ENCODE peak calls at places on chromosomes 12 and 14, in ten cellular contexts. K is body of pancreas, Y is right cardiac atrium, E is ascending aorta, B is choroid plexus epithelial cell, W is fibroblast of pulmonary artery, N is hepatocyte, X is AG10803, G is neural progenitor cell, D is skeletal muscle cell. L is an unnamed sample.

GRCh38 chr14:55730602-55731001 is 150.6 kb downstream of the KTN1 start:
- DNase-seq in N (no peak), G (no peak), B (no peak), E (no peak), K (no peak), W (peak), Y (no peak), D (no peak), X (peak), L (no peak)

GRCh38 chr14:105281354-105282097 is 19.3 kb downstream of the BRF1 start:
- DNase-seq in Y (no peak), B (peak), W (peak), N (peak), X (peak), G (peak), K (peak), E (no peak), D (peak), L (peak)

GRCh38 chr12:2692156-2692555 is 102.6 kb upstream of the FKBP4 start:
- DNase-seq in E (no peak), Y (no peak), X (no peak), W (no peak), D (no peak), G (no peak), K (no peak), B (no peak), N (no peak), L (no peak)

GRCh38 chr12:51837286-51837685 is 11.2 kb downstream of the FIGNL2 start:
- DNase-seq in G (peak), N (no peak), B (no peak), K (no peak), Y (no peak), D (no peak), X (no peak), W (no peak), E (no peak), L (no peak)

GRCh38 chr12:88854260-88854659 is 274.0 kb upstream of the KITLG start:
- DNase-seq in Y (no peak), N (peak), B (peak), X (peak), D (peak), W (peak), G (no peak), E (no peak), K (no peak), L (no peak)

GRCh38 chr12:123200414-123200813 is 32.5 kb downstream of the MPHOSPH9 start:
- DNase-seq in W (no peak), D (no peak), G (no peak), E (no peak), B (no peak), Y (no peak), K (no peak), X (no peak), N (no peak), L (no peak)

GRCh38 chr14:33657478-33657877 is 293.4 kb downstream of the EGLN3 start:
- DNase-seq in E (no peak), D (no peak), G (no peak), K (no peak), W (peak), Y (no peak), X (no peak), N (no peak), B (peak), L (peak)

GRCh38 chr12:116644806-116645205 is 85.6 kb downstream of the MAP1LC3B2 start:
- DNase-seq in E (no peak), K (no peak), G (no peak), X (no peak), Y (no peak), D (no peak), N (no peak), W (no peak), B (no peak), L (no peak)

GRCh38 chr12:19130224-19131019 is 889 bp downstream of the PLEKHA5 start:
- DNase-seq in W (no peak), Y (peak), K (peak), X (peak), N (peak), D (no peak), G (peak), E (no peak), B (peak), L (peak)

GRCh38 chr12:104768033-104768432 is 190.1 kb downstream of the SLC41A2 start:
- DNase-seq in D (no peak), W (no peak), E (no peak), G (no peak), X (no peak), N (no peak), Y (no peak), B (no peak), K (no peak), L (no peak)

GRCh38 chr14:98931911-98932310 is 340.1 kb downstream of the BCL11B start:
- DNase-seq in Y (no peak), W (no peak), E (no peak), X (no peak), K (peak), B (no peak), G (no peak), D (no peak), N (no peak), L (no peak)

GRCh38 chr14:53879747-53880146 is 76.9 kb downstream of the BMP4 start:
- DNase-seq in D (no peak), B (no peak), K (no peak), E (no peak), X (no peak), N (no peak), W (no peak), Y (no peak), G (no peak), L (peak)

GRCh38 chr12:99386907-99387306 is 260.6 kb upstream of the GARIN6 start:
- DNase-seq in Y (no peak), W (peak), K (no peak), N (peak), D (no peak), E (no peak), X (peak), G (peak), B (peak), L (no peak)

GRCh38 chr14:105249175-105250007 is 1.1 kb downstream of the BTBD6 start:
- DNase-seq in D (no peak), N (no peak), G (peak), W (peak), B (peak), E (no peak), X (peak), Y (peak), K (no peak), L (peak)

GRCh38 chr14:67934851-67935250 is 115.3 kb downstream of the RAD51B start:
- DNase-seq in E (no peak), G (no peak), D (no peak), W (no peak), X (no peak), B (no peak), Y (no peak), N (no peak), K (no peak), L (no peak)

GRCh38 chr14:68794856-68795601 is 2.2 kb upstream of the ZFP36L1 start:
- DNase-seq in Y (peak), G (peak), W (peak), K (peak), X (peak), E (no peak), B (peak), D (peak), N (peak), L (peak)

GRCh38 chr12:50923361-50924130 is 28.8 kb upstream of the HIGD1C start:
- DNase-seq in E (no peak), X (peak), D (no peak), N (no peak), G (no peak), K (no peak), B (peak), Y (no peak), W (no peak), L (peak)

GRCh38 chr12:14656846-14657245 is 39.6 kb downstream of the GUCY2C start:
- DNase-seq in D (no peak), N (no peak), W (no peak), X (no peak), Y (no peak), E (no peak), B (no peak), K (no peak), G (peak), L (no peak)

GRCh38 chr12:42296503-42297109 is 29.3 kb downstream of the ZCRB1 start:
- DNase-seq in D (no peak), G (peak), Y (no peak), N (no peak), W (peak), K (no peak), B (peak), E (no peak), X (no peak), L (no peak)

GRCh38 chr14:101595887-101596721 is 34.8 kb downstream of the DIO3 start:
- DNase-seq in N (no peak), B (no peak), X (no peak), E (no peak), G (no peak), Y (peak), W (no peak), D (no peak), K (no peak), L (no peak)

GRCh38 chr12:101839324-101840283 is 8.8 kb upstream of the GNPTAB start:
- DNase-seq in K (peak), B (peak), E (no peak), Y (peak), X (peak), G (peak), W (peak), D (no peak), N (peak), L (peak)

GRCh38 chr14:94021416-94022157 is 4.6 kb upstream of the OTUB2 start:
- DNase-seq in X (no peak), E (no peak), N (no peak), D (no peak), K (no peak), G (no peak), W (no peak), Y (no peak), B (peak), L (no peak)

GRCh38 chr12:53561590-53561953 is 54.3 kb upstream of the NPFF start:
- DNase-seq in B (peak), E (no peak), D (peak), X (peak), W (peak), K (no peak), N (peak), G (no peak), Y (no peak), L (peak)

GRCh38 chr12:122856999-122857671 is 21.9 kb downstream of the HIP1R start:
- DNase-seq in G (no peak), D (no peak), N (peak), W (peak), B (no peak), X (no peak), K (no peak), Y (no peak), E (no peak), L (no peak)

GRCh38 chr14:93033983-93034670 is 81.6 kb downstream of the ITPK1 start:
- DNase-seq in N (no peak), X (no peak), D (no peak), E (no peak), G (peak), W (no peak), K (no peak), B (no peak), Y (peak), L (no peak)

GRCh38 chr12:58916891-58917570 is 3.3 kb downstream of the LRIG3 start:
- DNase-seq in B (peak), G (peak), E (no peak), N (peak), Y (no peak), W (peak), K (no peak), D (peak), X (peak), L (peak)

GRCh38 chr14:102140750-102141145 is 1.1 kb downstream of the WDR20 start:
- DNase-seq in W (no peak), E (no peak), D (no peak), N (no peak), B (peak), G (no peak), Y (no peak), K (no peak), X (peak), L (peak)

GRCh38 chr12:77032406-77032805 is 33.0 kb downstream of the E2F7 start:
- DNase-seq in K (no peak), D (peak), G (no peak), Y (no peak), E (no peak), W (no peak), N (no peak), B (peak), X (peak), L (no peak)

GRCh38 chr12:124273630-124274029 is 21.3 kb upstream of the RFLNA start:
- DNase-seq in K (peak), B (peak), W (peak), G (no peak), N (peak), E (no peak), X (peak), Y (no peak), D (no peak), L (peak)

GRCh38 chr14:41144370-41144769 is 462.3 kb upstream of the LRFN5 start:
- DNase-seq in W (no peak), D (no peak), N (no peak), K (no peak), E (no peak), X (no peak), Y (no peak), G (no peak), B (no peak), L (no peak)

DNA sequence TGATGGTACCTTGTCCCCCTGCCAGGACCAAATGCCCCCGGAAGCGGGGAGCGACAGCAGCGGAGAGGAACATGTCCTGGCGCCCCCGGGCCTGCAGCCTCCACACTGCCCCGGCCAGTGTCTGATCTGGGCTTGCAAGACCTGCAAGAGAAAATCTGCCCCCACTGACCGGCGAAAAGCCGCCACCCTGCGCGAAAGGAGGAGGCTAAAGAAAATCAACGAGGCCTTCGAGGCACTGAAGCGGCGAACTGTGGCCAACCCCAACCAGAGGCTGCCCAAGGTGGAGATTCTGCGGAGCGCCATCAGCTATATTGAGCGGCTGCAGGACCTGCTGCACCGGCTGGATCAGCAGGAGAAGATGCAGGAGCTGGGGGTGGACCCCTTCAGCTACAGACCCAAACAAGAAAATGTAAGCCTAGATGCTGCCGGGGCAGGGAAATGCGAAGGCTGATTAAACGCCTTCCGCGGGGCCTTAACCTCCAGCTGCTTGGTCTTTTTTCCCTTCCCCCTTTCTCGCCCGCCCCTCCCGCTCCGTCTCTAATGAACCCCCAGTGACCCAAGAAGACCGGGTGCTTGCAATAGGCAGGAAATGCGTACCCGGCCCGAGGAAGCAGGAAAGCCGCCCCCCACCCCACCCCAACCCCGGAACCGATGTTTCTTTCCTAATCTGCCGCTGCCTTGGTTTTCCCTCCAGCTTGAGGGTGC is 548 bp downstream of the MYF6 start:
- DNase-seq in N (no peak), K (no peak), X (no peak), W (no peak), G (peak), E (no peak), D (no peak), B (no peak), Y (peak), L (no peak)
- H3K4me3 ChIP-seq in N (no peak), K (no peak), X (no peak), W (peak), G (peak), E (no peak), D (peak), B (peak), Y (peak), L (no peak)

GRCh38 chr12:6768385-6769002 is 2.3 kb downstream of the PTMS start:
- DNase-seq in B (peak), X (no peak), K (no peak), Y (peak), N (no peak), E (no peak), W (no peak), G (peak), D (no peak), L (peak)

GRCh38 chr12:6769681-6770080 is 2.6 kb upstream of the LAG3 start:
- DNase-seq in N (no peak), Y (no peak), W (no peak), B (no peak), G (no peak), D (no peak), E (no peak), K (no peak), X (no peak), L (no peak)

GRCh38 chr12:6770094-6770493 is 2.2 kb upstream of the LAG3 start:
- DNase-seq in N (no peak), Y (no peak), B (no peak), W (no peak), D (no peak), K (no peak), E (no peak), X (no peak), G (no peak), L (no peak)

GRCh38 chr12:6767592-6768384 is 1.6 kb downstream of the PTMS start:
- DNase-seq in Y (peak), D (no peak), E (no peak), G (peak), B (peak), K (no peak), X (peak), W (peak), N (peak), L (peak)

GRCh38 chr12:6769003-6769389 is 2.8 kb downstream of the PTMS start:
- DNase-seq in D (no peak), K (peak), W (peak), X (peak), E (no peak), G (peak), N (peak), Y (peak), B (peak), L (peak)
- H3K4me3 ChIP-seq in D (peak), K (no peak), W (peak), X (peak), E (peak), G (peak), N (peak), Y (no peak), B (peak), L (peak)

GRCh38 chr12:43992856-43993255 is 157.0 kb downstream of the TMEM117 start:
- DNase-seq in E (no peak), D (no peak), B (no peak), N (no peak), K (no peak), W (no peak), G (no peak), X (no peak), Y (no peak), L (no peak)

DNA sequence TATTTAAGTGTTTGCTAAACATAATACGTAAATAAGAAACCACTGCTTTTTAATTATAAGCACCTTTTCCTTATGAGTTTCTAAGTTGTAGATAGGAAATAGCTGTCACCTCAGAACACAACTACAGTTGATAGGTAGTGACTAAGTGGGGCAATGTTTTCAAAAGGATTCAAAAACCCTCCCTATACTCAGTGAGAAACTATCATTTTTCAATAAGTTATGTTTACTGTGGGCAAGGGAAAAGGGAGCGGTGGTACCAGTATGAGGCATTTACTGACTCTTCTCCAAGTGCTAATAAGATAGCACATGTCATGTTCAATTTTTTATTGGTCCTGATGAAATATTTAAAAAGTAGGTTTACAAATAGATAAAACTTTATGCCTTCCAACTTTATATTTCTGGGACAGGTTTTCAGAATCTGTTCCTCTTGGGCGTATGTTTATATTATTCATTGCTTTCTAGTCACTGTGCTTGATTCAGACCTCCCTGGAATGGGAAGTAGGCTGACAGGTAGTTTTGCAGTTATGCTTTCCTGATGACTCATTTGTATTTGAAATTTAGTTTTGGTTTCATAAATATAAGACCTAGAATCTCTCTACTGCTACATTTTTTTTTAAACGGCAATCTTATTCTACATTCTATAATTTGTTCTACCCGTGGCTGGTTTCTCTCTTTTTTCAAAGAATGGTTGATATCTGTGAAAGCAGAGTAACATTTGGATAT is 153.1 kb downstream of the TMEM117 start:
- DNase-seq in G (no peak), E (no peak), W (no peak), X (no peak), B (peak), Y (no peak), K (no peak), N (no peak), D (no peak), L (no peak)
- H3K4me3 ChIP-seq in G (no peak), E (no peak), W (no peak), X (no peak), B (no peak), Y (no peak), K (no peak), N (no peak), D (no peak), L (no peak)

DNA sequence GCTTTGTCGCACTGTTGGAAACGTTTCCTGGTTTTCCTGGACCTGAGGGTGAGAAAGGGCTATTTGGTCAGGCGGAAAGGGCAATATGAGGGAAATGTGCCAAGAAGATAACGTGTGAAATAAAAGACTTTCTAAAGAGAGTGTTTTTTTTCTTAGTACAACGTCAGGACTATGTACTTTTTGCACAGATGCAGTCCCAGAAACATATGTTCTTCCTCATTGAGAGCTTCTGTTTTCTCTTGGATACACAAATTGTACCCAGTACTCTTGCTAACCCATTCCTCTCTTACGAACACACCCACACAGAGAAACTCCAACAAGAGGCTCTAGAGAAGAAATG is 669 bp upstream of the PKP2 start:
- DNase-seq in B (peak), N (no peak), X (no peak), W (peak), D (no peak), Y (no peak), E (no peak), K (no peak), G (no peak), L (no peak)
- H3K4me3 ChIP-seq in B (peak), N (peak), X (no peak), W (peak), D (peak), Y (peak), E (peak), K (peak), G (peak), L (no peak)

DNA sequence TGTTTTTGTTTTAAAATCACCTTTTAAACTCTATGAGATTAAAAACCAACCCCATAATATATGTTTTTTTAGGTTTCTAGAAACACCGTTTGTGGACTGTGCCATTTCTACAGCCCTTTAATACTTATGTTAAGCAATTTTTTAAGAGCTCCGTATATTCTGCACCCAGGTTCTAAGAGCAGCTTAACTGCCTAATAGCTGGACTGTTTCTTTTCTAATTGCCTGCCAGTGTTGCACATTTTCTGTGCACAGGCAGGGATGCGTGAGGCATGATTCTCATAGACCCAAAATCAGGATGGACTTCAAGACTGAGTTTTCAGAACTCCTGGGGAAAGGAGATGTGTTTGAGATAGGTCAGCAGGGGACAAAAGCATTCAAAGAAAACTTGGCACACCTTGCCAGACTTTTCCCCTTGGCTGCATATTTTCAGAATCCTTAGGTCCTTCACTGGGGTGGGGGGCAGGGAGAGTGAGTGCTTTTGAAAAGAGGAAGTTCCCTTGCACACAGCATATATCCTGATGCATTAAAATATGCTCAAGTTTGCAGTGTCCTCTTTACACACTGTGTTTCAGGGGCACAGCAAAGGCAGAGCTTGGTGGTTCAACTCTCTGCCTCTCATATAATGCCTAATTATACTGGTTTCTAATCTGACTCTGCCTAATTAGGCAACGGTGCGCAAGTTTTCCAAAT is 27.9 kb downstream of the TMEM30B start:
- DNase-seq in K (no peak), G (no peak), N (no peak), E (no peak), D (no peak), X (no peak), B (no peak), Y (no peak), W (no peak), L (no peak)
- H3K4me3 ChIP-seq in K (no peak), G (no peak), N (no peak), E (no peak), D (no peak), X (no peak), B (no peak), Y (no peak), W (no peak), L (no peak)

L was measured in endothelial cell of umbilical vein.